ENCODE peak calls at places on chromosomes 6 and 20, in nine cellular contexts. F, H, S, P, Y, W, U, E and X are unnamed samples.

GRCh38 chr20:24370249-24370648 is 99.2 kb upstream of the SYNDIG1 start:
- DNase-seq in F (no peak), H (no peak), S (no peak), P (no peak), Y (no peak), W (no peak), U (no peak), E (no peak), X (no peak)

GRCh38 chr20:38843346-38843745 is 37.8 kb downstream of the PPP1R16B start:
- DNase-seq in F (no peak), H (no peak), S (peak), P (no peak), Y (no peak), W (no peak), U (no peak), E (no peak), X (no peak)

GRCh38 chr6:124870611-124871201 is 91.5 kb upstream of the RNF217 start:
- DNase-seq in F (peak), H (peak), S (no peak), P (no peak), Y (no peak), W (peak), U (no peak), E (peak), X (no peak)

GRCh38 chr6:149114167-149114566 is 203.3 kb upstream of the TAB2 start:
- DNase-seq in F (no peak), H (no peak), S (no peak), P (no peak), Y (no peak), W (no peak), U (peak), E (no peak), X (no peak)

GRCh38 chr20:39897058-39897457 is 792.0 kb downstream of the MAFB start:
- DNase-seq in F (peak), H (no peak), S (no peak), P (peak), Y (no peak), W (no peak), U (no peak), E (no peak), X (peak)

GRCh38 chr20:21156266-21156665 is 30.4 kb downstream of the KIZ start:
- DNase-seq in F (peak), H (no peak), S (no peak), P (no peak), Y (no peak), W (no peak), U (no peak), E (no peak), X (no peak)

GRCh38 chr6:108133594-108134179 is 32.1 kb upstream of the NR2E1 start:
- DNase-seq in F (peak), H (no peak), S (no peak), P (no peak), Y (no peak), W (peak), U (peak), E (no peak), X (peak)

GRCh38 chr20:17519606-17520285 is 11.4 kb downstream of the BFSP1 start:
- DNase-seq in F (no peak), H (no peak), S (no peak), P (no peak), Y (no peak), W (no peak), U (no peak), E (no peak), X (no peak)

GRCh38 chr20:15831201-15831600 is 742.0 kb downstream of the KIF16B start:
- DNase-seq in F (no peak), H (no peak), S (no peak), P (no peak), Y (no peak), W (no peak), U (no peak), E (no peak), X (no peak)

GRCh38 chr6:30931959-30932645 is at the start of gene SFTA2:
- DNase-seq in F (no peak), H (no peak), S (no peak), P (no peak), Y (no peak), W (peak), U (no peak), E (no peak), X (no peak)